ENCODE peak calls at places on chromosomes 3 and 15, in eight cellular contexts. N is stimulated activated CD4-positive, alpha-beta T cell treated with anti-CD3 and anti-CD28 coated beads, Interleukin-2, amount 100 ng/mL, for 48 hours; K is stimulated activated CD8-positive, alpha-beta memory T cell treated with anti-CD3 and anti-CD28 coated beads, Interleukin-4, amount 100 ng/mL, for 24 hours; J is T-cell; S is activated CD4-positive, alpha-beta T cell treated with anti-CD3 and anti-CD28 coated beads, Interleukin-2, amount 50 U/mL, for 1 hour; O is NCI-H510A; F is HEK293T; L is GM10248. Z is an unnamed sample.

GRCh38 chr3:47057212-47057671 is 77.8 kb downstream of the NBEAL2 start:
- DNase-seq in L (no peak), N (peak; percentile 26), J (peak; percentile 48), F (no peak), K (no peak), S (peak; percentile 42), O (no peak), Z (no peak)

GRCh38 chr3:155629006-155629405 is 115.9 kb downstream of the PLCH1 start:
- DNase-seq in K (no peak), F (no peak), L (no peak), N (no peak), S (no peak), O (no peak), J (no peak), Z (no peak)

GRCh38 chr3:70871909-70872656 is 559.6 kb upstream of the MDFIC2 start:
- DNase-seq in S (no peak), J (no peak), O (no peak), L (no peak), N (no peak), F (no peak), K (no peak), Z (no peak)

GRCh38 chr3:76024640-76025039 is 239.3 kb upstream of the ZNF717 start:
- DNase-seq in O (no peak), F (peak; percentile 13), J (no peak), L (no peak), N (no peak), S (no peak), K (no peak), Z (no peak)

GRCh38 chr3:81502251-81502650 is 259.2 kb downstream of the GBE1 start:
- DNase-seq in K (no peak), N (no peak), J (no peak), S (no peak), L (no peak), F (no peak), O (no peak), Z (no peak)

GRCh38 chr3:153372326-153372725 is 210.3 kb downstream of the RAP2B start:
- DNase-seq in S (no peak), K (no peak), J (no peak), L (no peak), F (no peak), N (no peak), O (no peak), Z (no peak)

GRCh38 chr3:10964537-10965167 is 27.9 kb upstream of the SLC6A1 start:
- DNase-seq in K (no peak), N (no peak), O (no peak), S (no peak), J (no peak), L (no peak), F (peak; percentile 48), Z (peak; percentile 50)

GRCh38 chr3:46930176-46930944 is 46.2 kb downstream of the CCDC12 start:
- DNase-seq in O (no peak), F (no peak), K (no peak), N (no peak), J (no peak), S (no peak), L (no peak), Z (no peak)

GRCh38 chr3:50003766-50004278 is 63.9 kb downstream of the RBM6 start:
- DNase-seq in K (no peak), N (no peak), J (no peak), O (no peak), F (no peak), L (no peak), S (no peak), Z (no peak)

GRCh38 chr3:173465112-173465511 is 67.6 kb downstream of the NLGN1 start:
- DNase-seq in F (no peak), K (no peak), L (no peak), O (no peak), J (no peak), S (no peak), N (no peak), Z (no peak)

GRCh38 chr15:51382787-51383186 is 41.3 kb downstream of the GLDN start:
- DNase-seq in F (peak; percentile 53), L (peak; percentile 55), K (no peak), J (no peak), N (no peak), O (no peak), S (no peak), Z (no peak)

GRCh38 chr3:9870978-9871377 is 9.1 kb downstream of the CIDEC start:
- DNase-seq in F (no peak), L (no peak), O (no peak), S (no peak), J (no peak), K (no peak), N (no peak), Z (no peak)

GRCh38 chr3:108159128-108159527 is 63.1 kb downstream of the IFT57 start:
- DNase-seq in N (no peak), S (no peak), J (no peak), K (no peak), L (no peak), F (no peak), O (no peak), Z (no peak)

GRCh38 chr15:101264011-101264410 is 12.2 kb upstream of the CHSY1 start:
- DNase-seq in L (peak; percentile 53), N (no peak), J (no peak), S (no peak), K (no peak), O (no peak), F (no peak), Z (no peak)

GRCh38 chr15:100893964-100894295 is 14.3 kb downstream of the ALDH1A3 start:
- DNase-seq in N (no peak), L (no peak), K (no peak), O (no peak), J (no peak), F (no peak), S (no peak), Z (no peak)

GRCh38 chr15:101288905-101289513 is 6.0 kb downstream of the SNRPA1 start:
- DNase-seq in S (no peak), J (no peak), O (no peak), F (peak; percentile 53), N (no peak), K (no peak), L (no peak), Z (no peak)